ENCODE peak calls at places on chromosome 16, in ten cellular contexts. Q is DMS 273 treated with DMSO at 0.1 percent for 48 hours; V is activated effector memory CD4-positive, alpha-beta T cell treated with Interleukin-2 at 50 U/mL for 16 hours; S is GM13977; R is NCI-H774; G is cerebellar cortex; M is stimulated activated CD4-positive, alpha-beta T cell treated with anti-CD3 and anti-CD28 coated beads, TNF-alpha, amount 100 ng/mL, for 48 hours; O is RWPE1; F is nephron progenitor cell; J is central memory CD8-positive, alpha-beta T cell. T is an unnamed sample.

GRCh38 chr16:84361546-84361945 is 6.8 kb upstream of the ATP2C2 start:
- DNase-seq in Q (no peak), V (no peak), S (no peak), R (no peak), G (no peak), M (no peak), O (no peak), F (no peak), J (no peak), T (no peak)

GRCh38 chr16:81174644-81175324 is 63.7 kb upstream of the BCO1 start:
- DNase-seq in Q (no peak), V (no peak), S (no peak), R (no peak), G (no peak), M (no peak), O (no peak), F (no peak), J (no peak), T (no peak)

GRCh38 chr16:88526008-88526905 is 43.9 kb upstream of the ZC3H18 start:
- DNase-seq in Q (no peak), V (no peak), S (no peak), R (no peak), G (no peak), M (no peak), O (no peak), F (no peak), J (no peak), T (no peak)

GRCh38 chr16:70611785-70612303 is 34.5 kb upstream of the IL34 start:
- DNase-seq in Q (no peak), V (no peak), S (no peak), R (no peak), G (no peak), M (no peak), O (no peak), F (no peak), J (no peak), T (no peak)

GRCh38 chr16:72705806-72706205 is 342.1 kb downstream of the ZFHX3 start:
- DNase-seq in Q (no peak), V (no peak), S (no peak), R (no peak), G (no peak), M (no peak), O (no peak), F (no peak), J (no peak), T (no peak)

GRCh38 chr16:36336-36984 is 16.9 kb downstream of the POLR3K start:
- DNase-seq in Q (no peak), V (no peak), S (no peak), R (no peak), G (no peak), M (no peak), O (no peak), F (no peak), J (no peak), T (no peak)

GRCh38 chr16:66189951-66190350 is 176.5 kb upstream of the CDH5 start:
- DNase-seq in Q (no peak), V (no peak), S (no peak), R (no peak), G (no peak), M (no peak), O (peak), F (no peak), J (no peak), T (peak)

GRCh38 chr16:64397042-64397441 is 724.8 kb downstream of the CDH11 start:
- DNase-seq in Q (no peak), V (no peak), S (no peak), R (no peak), G (no peak), M (no peak), O (no peak), F (no peak), J (no peak), T (no peak)

T was measured in epithelial cell of prostate.